ENCODE peak calls at places on chromosome 15, in four cellular contexts. J is ovary; T is CD8-positive, alpha-beta T cell; H is stomach. I is an unnamed sample. For H3K27me3, the result is how much of the 10 kb centered on the place peaks cover.

GRCh38 chr15:98315951-98316350 is 332.4 kb upstream of the IGF1R start:
- DNase-seq in J (no peak), T (no peak), H (no peak), I (no peak)

GRCh38 chr15:77650285-77650684 is 17.6 kb upstream of the LINGO1 start:
- DNase-seq in J (no peak), T (no peak), H (no peak), I (no peak)

GRCh38 chr15:80549191-80549590 is 145.0 kb downstream of the ARNT2 start:
- DNase-seq in J (no peak), T (no peak), H (no peak), I (no peak)

GRCh38 chr15:68784206-68784605 is 36.5 kb downstream of the ANP32A start:
- DNase-seq in J (no peak), T (peak), H (no peak), I (no peak)

GRCh38 chr15:49199666-49200065 is 29.6 kb downstream of the GALK2 start:
- DNase-seq in J (no peak), T (no peak), H (no peak), I (no peak)

GRCh38 chr15:42155546-42156265 is 730 bp downstream of the PLA2G4F start:
- DNase-seq in J (no peak), T (no peak), H (peak), I (no peak)

GRCh38 chr15:61030451-61030850 is 198.7 kb downstream of the RORA start:
- DNase-seq in J (no peak), T (no peak), H (no peak), I (no peak)

GRCh38 chr15:54026891-54027290 is 48.6 kb downstream of the UNC13C start:
- DNase-seq in J (no peak), T (no peak), H (no peak), I (no peak)

GRCh38 chr15:44427756-44428724 is 611 bp downstream of the CTDSPL2 start:
- DNase-seq in J (no peak), T (no peak), H (peak), I (no peak)

GRCh38 chr15:41879321-41879845 is 14.5 kb downstream of the SPTBN5 start:
- DNase-seq in J (no peak), T (no peak), H (no peak), I (no peak)

GRCh38 chr15:62502451-62502850 is 337.4 kb upstream of the C2CD4B start:
- DNase-seq in J (no peak), T (no peak), H (no peak), I (no peak)

GRCh38 chr15:67685008-67685599 is 140.2 kb upstream of the SKOR1 start:
- DNase-seq in J (no peak), T (no peak), H (no peak), I (no peak)

GRCh38 chr15:36271048-36271447 is 308.4 kb upstream of the CDIN1 start:
- DNase-seq in J (no peak), T (no peak), H (no peak), I (no peak)

GRCh38 chr15:64048766-64049165 is 2.5 kb upstream of the DAPK2 start:
- DNase-seq in J (no peak), T (no peak), H (no peak), I (no peak)

GRCh38 chr15:41490355-41490754 is 3.3 kb upstream of the ITPKA start:
- DNase-seq in J (no peak), T (no peak), H (no peak), I (no peak)

GRCh38 chr15:68537097-68537496 is 41.7 kb upstream of the CORO2B start:
- DNase-seq in J (no peak), T (no peak), H (no peak), I (no peak)

GRCh38 chr15:70098461-70099166 is 897 bp upstream of the TLE3 start:
- DNase-seq in J (peak), T (peak), H (peak), I (peak)

GRCh38 chr15:38030609-38031008 is 96.2 kb downstream of the TMCO5A start:
- DNase-seq in J (no peak), T (no peak), H (no peak), I (no peak)

GRCh38 chr15:89021224-89021623 is 67.0 kb upstream of the ABHD2 start:
- DNase-seq in J (no peak), T (no peak), H (no peak), I (no peak)

GRCh38 chr15:23866832-23867231 is 179.7 kb upstream of the NDN start:
- DNase-seq in J (no peak), T (no peak), H (no peak), I (no peak)

GRCh38 chr15:98646546-98647025 is 1.8 kb upstream of the IGF1R start:
- DNase-seq in J (no peak), T (no peak), H (no peak), I (no peak)

GRCh38 chr15:60392601-60392985 is 5.2 kb downstream of the ANXA2 start:
- DNase-seq in J (no peak), T (no peak), H (no peak), I (no peak)

GRCh38 chr15:70799667-70800450 is 36.5 kb upstream of the UACA start:
- DNase-seq in J (peak), T (no peak), H (peak), I (no peak)

GRCh38 chr15:40282870-40283614 is at the start of gene ANKRD63:
- DNase-seq in J (no peak), T (peak), H (no peak), I (peak)

GRCh38 chr15:75597667-75598341 is 18.7 kb upstream of the PTPN9 start:
- DNase-seq in J (no peak), T (no peak), H (peak), I (peak)

GRCh38 chr15:67815036-67815592 is 10.2 kb upstream of the SKOR1 start:
- DNase-seq in J (no peak), T (no peak), H (no peak), I (no peak)

GRCh38 chr15:99613887-99614642 is 48.3 kb downstream of the MEF2A start:
- DNase-seq in J (no peak), T (no peak), H (no peak), I (no peak)

GRCh38 chr15:69045810-69046209 is 31.3 kb downstream of the NOX5 start:
- DNase-seq in J (no peak), T (no peak), H (no peak), I (no peak)

GRCh38 chr15:93929375-93930094 is 301.8 kb upstream of the MCTP2 start:
- DNase-seq in J (peak), T (no peak), H (no peak), I (no peak)

GRCh38 chr15:64150236-64150578 is 1.3 kb upstream of the SNX22 start:
- DNase-seq in J (no peak), T (no peak), H (no peak), I (no peak)

GRCh38 chr15:44726568-44727461 is 9.5 kb upstream of the TRIM69 start:
- DNase-seq in J (no peak), T (peak), H (peak), I (peak)

GRCh38 chr15:90617668-90618097 is 88.0 kb downstream of the CRTC3 start:
- DNase-seq in J (no peak), T (no peak), H (no peak), I (no peak)

GRCh38 chr15:92843819-92844218 is 56.3 kb upstream of the CHD2 start:
- DNase-seq in J (no peak), T (no peak), H (no peak), I (no peak)

GRCh38 chr15:25693321-25694237 is 169.5 kb downstream of the ATP10A start:
- DNase-seq in J (no peak), T (no peak), H (no peak), I (no peak)

GRCh38 chr15:48644827-48645557 is 517 bp downstream of the FBN1 start:
- DNase-seq in J (peak), T (no peak), H (no peak), I (no peak)

GRCh38 chr15:73650387-73651126 is 17.4 kb upstream of the NPTN start:
- DNase-seq in J (no peak), T (no peak), H (no peak), I (no peak)

GRCh38 chr15:44545934-44546802 is 9.2 kb downstream of the EIF3J start:
- DNase-seq in J (no peak), T (no peak), H (no peak), I (no peak)

GRCh38 chr15:85404922-85405293 is 24.5 kb downstream of the AKAP13 start:
- DNase-seq in J (no peak), T (no peak), H (no peak), I (no peak)
- H3K4me3 ChIP-seq in J (no peak), T (no peak), H (no peak), I (no peak)

DNA sequence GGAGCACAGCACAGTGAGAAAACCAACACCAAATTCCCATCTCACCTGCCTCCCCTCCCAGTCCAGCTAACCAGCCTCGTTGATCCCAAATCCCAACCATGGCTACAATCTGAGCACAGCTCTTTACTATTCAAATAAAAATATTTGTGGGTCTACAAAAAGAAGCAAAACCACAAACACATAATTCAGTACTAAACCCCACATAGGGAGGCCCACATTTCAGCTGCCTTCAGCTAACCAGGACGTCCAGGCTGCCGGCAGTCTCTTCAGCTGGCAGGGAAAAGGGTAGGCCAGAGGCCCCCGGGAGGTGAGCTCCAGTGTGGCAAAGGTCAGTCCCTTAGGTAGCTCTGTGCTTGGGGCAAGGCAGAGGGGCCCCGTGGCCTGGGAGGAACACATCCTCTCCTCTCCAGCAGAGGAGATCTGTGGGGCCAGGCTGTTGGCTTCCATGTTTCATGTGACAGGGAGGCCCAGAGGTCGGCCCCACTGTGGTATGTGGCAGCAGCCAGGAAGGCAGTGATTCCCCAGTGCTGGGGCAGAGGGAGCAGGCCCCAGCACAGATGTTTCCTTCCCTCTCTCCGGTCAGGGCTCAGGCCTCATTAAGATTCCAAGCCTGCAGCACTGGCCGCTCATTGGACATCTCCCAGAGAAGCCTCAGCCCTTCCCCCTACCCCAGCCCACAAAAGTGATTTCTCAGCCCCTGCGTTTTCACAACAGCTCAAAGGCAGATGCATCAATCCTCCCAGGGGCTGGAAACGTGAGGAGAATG is 381.5 kb downstream of the NTRK3 start:
- DNase-seq in J (no peak), T (no peak), H (no peak), I (no peak)
- H3K27me3 ChIP-seq in J (under half), T (under half), H (under half), I (under half)

GRCh38 chr15:31352283-31352880 is 25.7 kb downstream of the KLF13 start:
- DNase-seq in J (no peak), T (no peak), H (peak), I (no peak)
- H3K4me3 ChIP-seq in J (no peak), T (peak), H (no peak), I (peak)

DNA sequence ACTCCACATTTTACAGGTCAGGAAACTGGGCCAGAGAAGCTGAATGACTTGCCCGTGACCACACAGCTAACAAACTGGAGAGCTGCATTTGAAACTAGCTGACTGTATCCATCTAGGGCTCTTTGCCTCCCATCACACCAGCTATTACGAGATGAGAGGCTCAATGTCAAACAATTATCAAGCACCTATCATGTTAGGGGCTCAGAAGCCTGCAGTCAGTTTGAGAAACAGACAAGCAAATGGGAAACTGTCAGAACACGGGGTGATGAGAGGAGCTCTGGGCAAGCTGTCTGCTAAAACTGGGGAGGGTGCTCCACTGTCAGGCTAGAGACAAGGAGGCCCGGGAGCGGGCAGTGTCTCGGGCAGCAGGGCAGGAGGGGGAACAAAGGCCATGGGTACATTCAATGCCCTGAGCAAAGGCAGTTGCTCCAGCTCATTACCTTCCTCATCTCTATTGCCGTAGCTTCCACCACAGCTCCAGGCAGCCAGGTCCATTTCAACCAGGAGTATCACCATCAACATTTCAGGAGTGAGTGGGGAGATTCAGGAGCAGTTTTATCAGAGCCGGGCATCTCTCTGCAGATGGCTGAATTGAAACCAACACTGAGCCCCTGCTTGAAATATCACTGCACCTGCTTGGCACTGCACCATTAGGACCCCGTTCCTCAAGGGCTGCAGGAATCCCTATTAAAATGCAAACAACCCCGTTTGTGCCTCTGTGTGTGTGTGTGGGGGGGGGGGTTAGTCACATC is 122.6 kb downstream of the RAB11A start:
- DNase-seq in J (no peak), T (no peak), H (no peak), I (no peak)
- H3K27me3 ChIP-seq in J (under half), T (under half), H (under half), I (under half)